ENCODE peak calls at places on chromosomes 6 and 20, in four cellular contexts. M is HEK293T, D is K562, L is HepG2. U is an unnamed sample.

GRCh38 chr6:167580512-167580911 is 246.2 kb upstream of the AFDN start:
- DNase-seq in M (no peak), D (no peak), L (no peak), U (no peak)

GRCh38 chr6:108944058-108944457 is 95.8 kb downstream of the ARMC2 start:
- DNase-seq in M (no peak), D (no peak), L (no peak), U (no peak)

GRCh38 chr6:99492137-99492536 is 23.1 kb downstream of the USP45 start:
- DNase-seq in M (no peak), D (no peak), L (no peak), U (no peak)

GRCh38 chr20:11267131-11267761 is 593.4 kb upstream of the JAG1 start:
- DNase-seq in M (peak), D (peak), L (peak), U (no peak)

GRCh38 chr6:56475736-56476457 is 166.8 kb downstream of the DST start:
- DNase-seq in M (no peak), D (no peak), L (peak), U (no peak)

GRCh38 chr6:5656226-5656625 is 350.5 kb downstream of the NRN1 start:
- DNase-seq in M (no peak), D (no peak), L (no peak), U (no peak)

GRCh38 chr20:4190792-4191519 is 175.6 kb upstream of the RNF24 start:
- DNase-seq in M (no peak), D (no peak), L (no peak), U (no peak)

GRCh38 chr6:117483645-117484016 is 1.2 kb downstream of the DCBLD1 start:
- DNase-seq in M (peak), D (peak), L (peak), U (no peak)

GRCh38 chr20:57882451-57883161 is 172.8 kb upstream of the PMEPA1 start:
- DNase-seq in M (no peak), D (no peak), L (no peak), U (no peak)

GRCh38 chr20:41881466-41882046 is 263.4 kb upstream of the CHD6 start:
- DNase-seq in M (no peak), D (no peak), L (no peak), U (no peak)

GRCh38 chr6:312704-313485 is 20.6 kb downstream of the DUSP22 start:
- DNase-seq in M (no peak), D (no peak), L (no peak), U (no peak)

GRCh38 chr6:30767158-30767943 is 23.0 kb upstream of the IER3 start:
- DNase-seq in M (no peak), D (peak), L (no peak), U (no peak)

GRCh38 chr6:108581932-108582500 is 21.3 kb downstream of the FOXO3 start:
- DNase-seq in M (no peak), D (no peak), L (no peak), U (no peak)

GRCh38 chr20:44621325-44621724 is 30.2 kb downstream of the ADA start:
- DNase-seq in M (no peak), D (no peak), L (no peak), U (no peak)
- TF ChIP-seq ELF4 in M (no peak), D (no peak), L (no peak), U (no peak)

DNA sequence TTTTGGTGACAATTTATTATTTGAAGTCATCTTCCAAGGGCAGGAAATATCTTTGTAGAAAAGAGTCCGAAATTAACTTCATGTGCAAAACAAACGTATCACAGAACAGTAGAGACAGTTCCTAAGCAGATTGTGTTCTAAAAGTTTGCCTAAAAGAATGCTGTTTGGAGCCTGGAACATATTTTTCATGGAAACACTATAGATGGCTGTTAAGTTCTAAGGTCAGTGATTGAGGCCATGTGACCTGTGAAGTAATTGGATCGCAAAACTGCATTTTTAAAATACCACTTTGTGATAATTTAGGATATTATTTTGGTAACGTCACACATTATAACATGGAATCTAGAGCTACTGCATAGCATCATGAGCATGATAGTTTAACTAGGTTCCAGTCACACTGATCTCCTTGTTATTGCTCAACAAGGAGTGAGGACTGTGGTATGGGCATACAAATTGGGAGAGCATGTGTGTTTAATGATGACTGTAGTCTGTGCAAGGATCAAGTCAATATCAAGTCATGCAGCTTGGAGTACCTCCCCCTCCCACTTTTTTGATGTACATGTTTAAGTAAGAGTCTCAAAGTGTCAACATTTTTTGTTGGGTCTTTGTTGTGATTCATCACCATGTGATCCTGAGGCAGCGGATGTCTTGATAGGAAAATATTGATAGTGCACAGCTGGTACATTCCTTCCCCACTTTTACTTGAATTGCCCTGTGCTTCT is 609.3 kb upstream of the CITED2 start:
- DNase-seq in M (no peak), D (no peak), L (no peak), U (no peak)
- TF ChIP-seq ELF4 in M (no peak), D (no peak), L (no peak), U (no peak)

GRCh38 chr6:170122676-170123075 is 168.2 kb downstream of the DLL1 start:
- DNase-seq in M (no peak), D (no peak), L (no peak), U (no peak)
- TF ChIP-seq ELF4 in M (no peak), D (no peak), L (no peak), U (no peak)

GRCh38 chr20:52422574-52423463 is 231.2 kb upstream of the ZFP64 start:
- DNase-seq in M (no peak), D (no peak), L (no peak), U (no peak)
- TF ChIP-seq ELF4 in M (no peak), D (no peak), L (no peak), U (no peak)

U was measured in WTC11.